ENCODE peak calls at places on chromosomes 7 and 10, in six cellular contexts. One of them, this sample, is unnamed.

GRCh38 chr7:63931985-63932577 is 66.6 kb upstream of the ZNF722 start:
- DNase-seq in foreskin fibroblast: no peak
- DNase-seq in activated B cell treated with CpG ODN at 0.5 μM for 24 hours: no peak
- DNase-seq in spleen: peak
- DNase-seq in HCT116: no peak
- DNase-seq in CD4-positive, alpha-beta T cell: no peak
- DNase-seq in this sample: no peak

GRCh38 chr10:101725843-101726242 is 30.9 kb upstream of the FBXW4 start:
- DNase-seq in foreskin fibroblast: no peak
- DNase-seq in activated B cell treated with CpG ODN at 0.5 μM for 24 hours: no peak
- DNase-seq in spleen: no peak
- DNase-seq in HCT116: no peak
- DNase-seq in CD4-positive, alpha-beta T cell: no peak
- DNase-seq in this sample: no peak

GRCh38 chr10:75926763-75927162 is 495.3 kb downstream of the LRMDA start:
- DNase-seq in foreskin fibroblast: no peak
- DNase-seq in activated B cell treated with CpG ODN at 0.5 μM for 24 hours: no peak
- DNase-seq in spleen: no peak
- DNase-seq in HCT116: peak
- DNase-seq in CD4-positive, alpha-beta T cell: no peak
- DNase-seq in this sample: no peak

GRCh38 chr7:134813668-134814067 is 34.2 kb downstream of the CALD1 start:
- DNase-seq in foreskin fibroblast: peak
- DNase-seq in activated B cell treated with CpG ODN at 0.5 μM for 24 hours: no peak
- DNase-seq in spleen: no peak
- DNase-seq in HCT116: no peak
- DNase-seq in CD4-positive, alpha-beta T cell: no peak
- DNase-seq in this sample: no peak

GRCh38 chr7:149819961-149820340 is 18.2 kb upstream of the ZNF862 start:
- DNase-seq in foreskin fibroblast: no peak
- DNase-seq in activated B cell treated with CpG ODN at 0.5 μM for 24 hours: no peak
- DNase-seq in spleen: no peak
- DNase-seq in HCT116: no peak
- DNase-seq in CD4-positive, alpha-beta T cell: no peak
- DNase-seq in this sample: no peak

GRCh38 chr10:119973261-119973660 is 80.7 kb downstream of the SEC23IP start:
- DNase-seq in foreskin fibroblast: no peak
- DNase-seq in activated B cell treated with CpG ODN at 0.5 μM for 24 hours: no peak
- DNase-seq in spleen: no peak
- DNase-seq in HCT116: peak
- DNase-seq in CD4-positive, alpha-beta T cell: no peak
- DNase-seq in this sample: no peak

GRCh38 chr10:123301077-123301875 is 147.1 kb downstream of the BUB3 start:
- DNase-seq in foreskin fibroblast: peak
- DNase-seq in activated B cell treated with CpG ODN at 0.5 μM for 24 hours: no peak
- DNase-seq in spleen: no peak
- DNase-seq in HCT116: no peak
- DNase-seq in CD4-positive, alpha-beta T cell: no peak
- DNase-seq in this sample: no peak

GRCh38 chr10:58385784-58386112 is 538 bp downstream of the TFAM start:
- DNase-seq in foreskin fibroblast: peak
- DNase-seq in activated B cell treated with CpG ODN at 0.5 μM for 24 hours: peak
- DNase-seq in spleen: no peak
- DNase-seq in HCT116: no peak
- DNase-seq in CD4-positive, alpha-beta T cell: no peak
- DNase-seq in this sample: no peak

GRCh38 chr7:81297317-81297716 is 378.5 kb upstream of the SEMA3C start:
- DNase-seq in foreskin fibroblast: peak
- DNase-seq in activated B cell treated with CpG ODN at 0.5 μM for 24 hours: no peak
- DNase-seq in spleen: no peak
- DNase-seq in HCT116: no peak
- DNase-seq in CD4-positive, alpha-beta T cell: no peak
- DNase-seq in this sample: no peak

GRCh38 chr7:5214236-5214635 is 24.2 kb downstream of the WIPI2 start:
- DNase-seq in foreskin fibroblast: no peak
- DNase-seq in activated B cell treated with CpG ODN at 0.5 μM for 24 hours: no peak
- DNase-seq in spleen: peak
- DNase-seq in HCT116: no peak
- DNase-seq in CD4-positive, alpha-beta T cell: no peak
- DNase-seq in this sample: no peak

GRCh38 chr7:41085244-41085643 is 617.6 kb downstream of the INHBA start:
- DNase-seq in foreskin fibroblast: peak
- DNase-seq in activated B cell treated with CpG ODN at 0.5 μM for 24 hours: no peak
- DNase-seq in spleen: no peak
- DNase-seq in HCT116: no peak
- DNase-seq in CD4-positive, alpha-beta T cell: no peak
- DNase-seq in this sample: no peak

GRCh38 chr7:122067077-122067476 is 77.0 kb downstream of the AASS start:
- DNase-seq in foreskin fibroblast: no peak
- DNase-seq in activated B cell treated with CpG ODN at 0.5 μM for 24 hours: no peak
- DNase-seq in spleen: no peak
- DNase-seq in HCT116: no peak
- DNase-seq in CD4-positive, alpha-beta T cell: no peak
- DNase-seq in this sample: no peak

GRCh38 chr10:128268015-128268722 is 141.9 kb upstream of the MKI67 start:
- DNase-seq in foreskin fibroblast: no peak
- DNase-seq in activated B cell treated with CpG ODN at 0.5 μM for 24 hours: no peak
- DNase-seq in spleen: no peak
- DNase-seq in HCT116: peak
- DNase-seq in CD4-positive, alpha-beta T cell: no peak
- DNase-seq in this sample: no peak

GRCh38 chr7:137774793-137775201 is 72.0 kb downstream of the DGKI start:
- DNase-seq in foreskin fibroblast: peak
- DNase-seq in activated B cell treated with CpG ODN at 0.5 μM for 24 hours: no peak
- DNase-seq in spleen: no peak
- DNase-seq in HCT116: no peak
- DNase-seq in CD4-positive, alpha-beta T cell: no peak
- DNase-seq in this sample: no peak

GRCh38 chr10:21689881-21690280 is 155.8 kb downstream of the MLLT10 start:
- DNase-seq in foreskin fibroblast: no peak
- DNase-seq in activated B cell treated with CpG ODN at 0.5 μM for 24 hours: no peak
- DNase-seq in spleen: no peak
- DNase-seq in HCT116: no peak
- DNase-seq in CD4-positive, alpha-beta T cell: no peak
- DNase-seq in this sample: no peak

GRCh38 chr10:21694646-21695045 is 160.6 kb downstream of the MLLT10 start:
- DNase-seq in foreskin fibroblast: peak
- DNase-seq in activated B cell treated with CpG ODN at 0.5 μM for 24 hours: no peak
- DNase-seq in spleen: no peak
- DNase-seq in HCT116: no peak
- DNase-seq in CD4-positive, alpha-beta T cell: no peak
- DNase-seq in this sample: no peak

GRCh38 chr10:21693418-21693817 is 159.4 kb downstream of the MLLT10 start:
- DNase-seq in foreskin fibroblast: no peak
- DNase-seq in activated B cell treated with CpG ODN at 0.5 μM for 24 hours: no peak
- DNase-seq in spleen: no peak
- DNase-seq in HCT116: no peak
- DNase-seq in CD4-positive, alpha-beta T cell: no peak
- DNase-seq in this sample: no peak

GRCh38 chr10:21696302-21696701 is 162.3 kb downstream of the MLLT10 start:
- DNase-seq in foreskin fibroblast: no peak
- DNase-seq in activated B cell treated with CpG ODN at 0.5 μM for 24 hours: no peak
- DNase-seq in spleen: no peak
- DNase-seq in HCT116: no peak
- DNase-seq in CD4-positive, alpha-beta T cell: no peak
- DNase-seq in this sample: no peak

GRCh38 chr10:21692909-21693308 is 158.9 kb downstream of the MLLT10 start:
- DNase-seq in foreskin fibroblast: no peak
- DNase-seq in activated B cell treated with CpG ODN at 0.5 μM for 24 hours: no peak
- DNase-seq in spleen: no peak
- DNase-seq in HCT116: no peak
- DNase-seq in CD4-positive, alpha-beta T cell: no peak
- DNase-seq in this sample: no peak
- TF ChIP-seq CTCF in foreskin fibroblast: no peak
- TF ChIP-seq CTCF in activated B cell treated with CpG ODN at 0.5 μM for 24 hours: no peak
- TF ChIP-seq CTCF in spleen: no peak
- TF ChIP-seq CTCF in HCT116: no peak
- TF ChIP-seq CTCF in CD4-positive, alpha-beta T cell: no peak
- TF ChIP-seq CTCF in this sample: no peak

DNA sequence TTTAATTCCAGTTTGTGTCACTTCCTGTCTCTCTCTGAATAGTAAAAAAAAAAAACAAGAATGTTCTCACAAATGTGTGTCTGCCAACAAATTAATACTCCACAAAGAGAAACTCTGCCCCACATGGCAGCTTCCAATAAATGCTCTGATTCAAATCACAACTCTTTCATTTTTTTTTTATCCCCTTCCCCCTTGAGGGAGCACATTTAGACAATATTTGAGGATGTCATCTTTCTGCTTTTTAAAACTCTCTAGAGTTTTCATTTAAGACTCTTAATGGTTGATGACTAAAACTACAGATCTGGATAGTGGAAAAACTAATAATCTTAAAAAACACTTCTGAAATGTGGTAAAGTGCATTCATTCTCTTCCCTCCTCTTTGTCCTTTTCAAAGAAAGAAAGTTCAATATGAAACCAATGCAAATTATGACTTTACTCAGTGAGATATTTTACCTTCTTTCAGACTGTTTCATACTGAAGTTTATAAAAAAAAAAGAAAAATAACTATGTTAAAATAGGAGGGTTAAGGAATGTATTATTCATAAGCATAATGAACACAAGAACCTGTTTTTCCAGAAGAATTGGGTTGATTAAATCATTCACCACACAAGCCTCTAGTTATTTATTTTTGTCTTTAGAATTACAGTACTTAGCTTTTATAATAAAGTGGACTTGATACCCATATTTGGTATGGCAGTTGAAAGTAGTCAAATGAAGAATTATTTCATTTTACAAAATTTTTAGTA is 42.4 kb downstream of the ARID5B start:
- DNase-seq in foreskin fibroblast: peak
- DNase-seq in activated B cell treated with CpG ODN at 0.5 μM for 24 hours: no peak
- DNase-seq in spleen: no peak
- DNase-seq in HCT116: no peak
- DNase-seq in CD4-positive, alpha-beta T cell: no peak
- DNase-seq in this sample: no peak
- TF ChIP-seq CTCF in foreskin fibroblast: no peak
- TF ChIP-seq CTCF in activated B cell treated with CpG ODN at 0.5 μM for 24 hours: no peak
- TF ChIP-seq CTCF in spleen: no peak
- TF ChIP-seq CTCF in HCT116: no peak
- TF ChIP-seq CTCF in CD4-positive, alpha-beta T cell: peak
- TF ChIP-seq CTCF in this sample: no peak

GRCh38 chr10:9302142-9302746 is 1247.8 kb downstream of the GATA3 start:
- DNase-seq in foreskin fibroblast: peak
- DNase-seq in activated B cell treated with CpG ODN at 0.5 μM for 24 hours: no peak
- DNase-seq in spleen: no peak
- DNase-seq in HCT116: peak
- DNase-seq in CD4-positive, alpha-beta T cell: no peak
- DNase-seq in this sample: no peak

GRCh38 chr10:9297580-9297979 is 1243.1 kb downstream of the GATA3 start:
- DNase-seq in foreskin fibroblast: no peak
- DNase-seq in activated B cell treated with CpG ODN at 0.5 μM for 24 hours: no peak
- DNase-seq in spleen: no peak
- DNase-seq in HCT116: no peak
- DNase-seq in CD4-positive, alpha-beta T cell: no peak
- DNase-seq in this sample: no peak

GRCh38 chr10:9301554-9301953 is 1247.1 kb downstream of the GATA3 start:
- DNase-seq in foreskin fibroblast: no peak
- DNase-seq in activated B cell treated with CpG ODN at 0.5 μM for 24 hours: no peak
- DNase-seq in spleen: no peak
- DNase-seq in HCT116: no peak
- DNase-seq in CD4-positive, alpha-beta T cell: no peak
- DNase-seq in this sample: no peak

GRCh38 chr10:9299966-9300365 is 1245.5 kb downstream of the GATA3 start:
- DNase-seq in foreskin fibroblast: no peak
- DNase-seq in activated B cell treated with CpG ODN at 0.5 μM for 24 hours: no peak
- DNase-seq in spleen: no peak
- DNase-seq in HCT116: no peak
- DNase-seq in CD4-positive, alpha-beta T cell: no peak
- DNase-seq in this sample: no peak

DNA sequence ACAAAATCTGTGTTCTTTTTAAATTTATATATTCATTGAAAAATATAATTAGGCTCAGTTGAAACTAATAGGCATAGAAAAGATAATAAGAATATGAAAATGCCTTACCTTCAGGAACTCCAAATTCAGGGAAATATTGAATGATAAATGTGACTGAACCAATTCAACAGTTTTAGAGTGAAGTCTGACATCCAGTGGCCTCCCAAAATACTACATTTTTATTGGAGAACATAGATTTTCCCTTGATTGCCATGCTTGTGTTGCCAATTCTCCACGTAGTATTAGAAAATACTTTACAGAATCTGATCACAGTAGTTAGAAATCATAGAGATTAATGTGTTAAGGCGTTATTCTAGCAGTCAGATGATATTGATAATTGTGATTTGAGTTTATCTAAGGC is 1246.7 kb downstream of the GATA3 start:
- DNase-seq in foreskin fibroblast: peak
- DNase-seq in activated B cell treated with CpG ODN at 0.5 μM for 24 hours: no peak
- DNase-seq in spleen: no peak
- DNase-seq in HCT116: no peak
- DNase-seq in CD4-positive, alpha-beta T cell: no peak
- DNase-seq in this sample: no peak
- TF ChIP-seq CTCF in foreskin fibroblast: peak
- TF ChIP-seq CTCF in activated B cell treated with CpG ODN at 0.5 μM for 24 hours: no peak
- TF ChIP-seq CTCF in spleen: no peak
- TF ChIP-seq CTCF in HCT116: peak
- TF ChIP-seq CTCF in CD4-positive, alpha-beta T cell: no peak
- TF ChIP-seq CTCF in this sample: peak

GRCh38 chr7:116930156-116930913 is 23.0 kb upstream of the ST7 start:
- DNase-seq in foreskin fibroblast: peak
- DNase-seq in activated B cell treated with CpG ODN at 0.5 μM for 24 hours: peak
- DNase-seq in spleen: peak
- DNase-seq in HCT116: peak
- DNase-seq in CD4-positive, alpha-beta T cell: peak
- DNase-seq in this sample: peak
- TF ChIP-seq CTCF in foreskin fibroblast: peak
- TF ChIP-seq CTCF in activated B cell treated with CpG ODN at 0.5 μM for 24 hours: peak
- TF ChIP-seq CTCF in spleen: peak
- TF ChIP-seq CTCF in HCT116: peak
- TF ChIP-seq CTCF in CD4-positive, alpha-beta T cell: peak
- TF ChIP-seq CTCF in this sample: peak

DNA sequence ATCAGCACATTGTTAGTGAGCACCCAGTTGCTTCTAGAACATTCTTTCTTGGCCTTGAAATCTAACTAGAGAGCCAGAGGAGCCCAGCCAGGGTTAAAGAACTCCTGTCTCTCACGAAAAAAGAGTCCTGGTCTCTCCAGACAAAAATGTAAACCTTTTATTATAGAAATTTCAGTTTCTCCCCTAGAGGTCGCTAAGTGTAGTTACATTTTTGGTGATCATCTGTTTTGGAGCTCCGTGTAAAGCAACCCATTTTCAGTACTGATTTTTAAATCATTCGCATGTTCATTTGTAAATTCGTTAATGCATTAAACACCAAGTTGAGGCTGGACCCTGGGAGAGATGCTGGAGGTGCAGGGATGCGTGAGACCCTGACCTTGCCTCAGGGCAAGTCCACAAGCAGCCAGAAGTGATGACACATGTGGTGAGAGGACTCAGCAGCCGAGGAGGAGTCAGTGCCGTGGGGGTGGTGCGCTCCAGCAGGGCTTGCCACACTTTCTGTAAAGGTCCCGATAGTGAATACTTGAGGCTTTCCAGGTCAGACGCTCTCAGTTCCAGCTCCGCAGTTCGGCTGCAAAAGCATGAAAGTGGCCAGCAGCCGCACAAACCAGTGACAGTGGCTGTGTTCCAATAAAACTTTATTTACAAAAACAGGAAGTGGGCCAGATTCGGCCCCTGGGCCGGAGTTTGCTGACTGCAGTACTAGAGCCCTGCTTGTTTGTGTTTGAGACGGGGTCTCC is 578.6 kb upstream of the FOXK1 start:
- DNase-seq in foreskin fibroblast: peak
- DNase-seq in activated B cell treated with CpG ODN at 0.5 μM for 24 hours: no peak
- DNase-seq in spleen: peak
- DNase-seq in HCT116: peak
- DNase-seq in CD4-positive, alpha-beta T cell: no peak
- DNase-seq in this sample: no peak
- TF ChIP-seq CTCF in foreskin fibroblast: no peak
- TF ChIP-seq CTCF in activated B cell treated with CpG ODN at 0.5 μM for 24 hours: no peak
- TF ChIP-seq CTCF in spleen: no peak
- TF ChIP-seq CTCF in HCT116: peak
- TF ChIP-seq CTCF in CD4-positive, alpha-beta T cell: peak
- TF ChIP-seq CTCF in this sample: no peak

This sample was measured in D721Med.